ENCODE peak calls at places on chromosomes 5 and 9, in four cellular contexts. T is NCI-H2081, X is GM23248, E is fibroblast of mammary gland. C is an unnamed sample.

GRCh38 chr9:116978155-116978554 is 291.1 kb downstream of the TRIM32 start:
- DNase-seq in T (no peak), X (no peak), E (no peak), C (peak)

GRCh38 chr9:92438900-92439526 is 14.7 kb upstream of the OMD start:
- DNase-seq in T (peak), X (peak), E (peak), C (peak)

GRCh38 chr9:126752881-126753670 is 51.8 kb upstream of the ZBTB43 start:
- DNase-seq in T (no peak), X (no peak), E (no peak), C (peak)

GRCh38 chr5:176543428-176544182 is 5.5 kb upstream of the CDHR2 start:
- DNase-seq in T (peak), X (peak), E (no peak), C (peak)

GRCh38 chr5:1244976-1245375 is 19.8 kb downstream of the SLC6A18 start:
- DNase-seq in T (no peak), X (no peak), E (no peak), C (no peak)

GRCh38 chr9:131739988-131740648 is at the start of gene RAPGEF1:
- DNase-seq in T (peak), X (peak), E (no peak), C (peak)

GRCh38 chr9:33132249-33132772 is 34.8 kb downstream of the B4GALT1 start:
- DNase-seq in T (no peak), X (peak), E (peak), C (peak)

GRCh38 chr5:168852329-168852728 is 273.2 kb upstream of the PANK3 start:
- DNase-seq in T (no peak), X (no peak), E (no peak), C (no peak)

GRCh38 chr5:98414938-98415337 is 358.5 kb upstream of the RGMB start:
- DNase-seq in T (no peak), X (peak), E (peak), C (peak)

GRCh38 chr9:131237931-131238401 is 38.3 kb downstream of the FAM78A start:
- DNase-seq in T (no peak), X (peak), E (peak), C (peak)

GRCh38 chr9:124835026-124835501 is 18.2 kb upstream of the WDR38 start:
- DNase-seq in T (peak), X (peak), E (peak), C (peak)

GRCh38 chr5:138000102-138000723 is 32.7 kb downstream of the FAM13B start:
- DNase-seq in T (no peak), X (peak), E (peak), C (peak)

C was measured in epithelial cell of esophagus.